ENCODE peak calls at places on chromosome 13, in five cellular contexts. D, Y, W, Q and I are unnamed samples.
A peak's percentile ranks its signal among the peaks of the same experiment; 100 is the strongest.

GRCh38 chr13:95385373-95385772 is 84.1 kb upstream of the ABCC4 start:
- DNase-seq in W (no peak), Y (no peak), Q (no peak), D (no peak), I (no peak)

GRCh38 chr13:113399755-113400149 is 35.8 kb upstream of the GRTP1 start:
- DNase-seq in D (no peak), W (no peak), Y (no peak), Q (no peak), I (no peak)

GRCh38 chr13:27973291-27973690 is 4.2 kb upstream of the CDX2 start:
- DNase-seq in Q (no peak), Y (no peak), D (no peak), W (no peak), I (no peak)

GRCh38 chr13:20305587-20305986 is 73.5 kb upstream of the GJB6 start:
- DNase-seq in W (no peak), Q (no peak), D (no peak), Y (no peak), I (no peak)

GRCh38 chr13:74868044-74868443 is 613.9 kb downstream of the TBC1D4 start:
- DNase-seq in Y (no peak), D (no peak), Q (no peak), W (no peak), I (no peak)

GRCh38 chr13:79222427-79223205 is 183.4 kb downstream of the RBM26 start:
- DNase-seq in D (no peak), Q (no peak), W (no peak), Y (no peak), I (no peak)

GRCh38 chr13:71759506-71760225 is 107.3 kb downstream of the DACH1 start:
- DNase-seq in D (no peak), Q (no peak), Y (no peak), W (no peak), I (no peak)

GRCh38 chr13:20121154-20121515 is 39.7 kb downstream of the GJA3 start:
- DNase-seq in Y (no peak), W (no peak), D (no peak), Q (no peak), I (no peak)

DNA sequence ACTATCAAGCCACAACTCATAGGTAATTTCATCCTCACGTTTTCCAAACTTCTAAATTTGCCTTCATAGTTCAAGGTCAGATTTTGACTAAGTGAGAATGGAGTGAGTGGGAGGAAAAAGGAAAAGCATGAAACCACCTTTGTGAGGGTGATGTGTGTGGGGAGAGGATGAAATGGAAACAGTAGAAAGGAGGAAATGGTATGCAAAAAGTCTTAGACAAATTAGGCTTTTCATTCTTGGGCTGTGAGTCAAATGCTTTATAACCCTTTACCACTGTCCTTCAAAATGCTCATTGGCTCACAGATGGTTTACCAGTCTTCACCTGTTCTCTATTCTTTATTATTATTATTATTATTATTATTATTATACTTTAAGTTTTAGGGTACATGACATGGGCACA is 127.2 kb downstream of the RAP2A start:
- DNase-seq in D (no peak), Q (no peak), W (no peak), Y (no peak), I (no peak)
- H3K4me3 ChIP-seq in D (no peak overlapping the region), Q (no peak overlapping the region), W (no peak overlapping the region), Y (no peak overlapping the region), I (no peak overlapping the region)

GRCh38 chr13:32026619-32027018 is 5.0 kb upstream of the FRY start:
- DNase-seq in W (no peak), Y (no peak), Q (no peak), D (no peak), I (no peak)

GRCh38 chr13:32023698-32024097 is 7.9 kb upstream of the FRY start:
- DNase-seq in D (no peak), W (no peak), Q (no peak), Y (no peak), I (no peak)

GRCh38 chr13:32025730-32026129 is 5.8 kb upstream of the FRY start:
- DNase-seq in Y (no peak), D (no peak), Q (no peak), W (no peak), I (no peak)

GRCh38 chr13:32023096-32023495 is 8.5 kb upstream of the FRY start:
- DNase-seq in W (no peak), Y (no peak), Q (no peak), D (no peak), I (no peak)

GRCh38 chr13:32024750-32025149 is 6.8 kb upstream of the FRY start:
- DNase-seq in Q (no peak), W (no peak), D (no peak), Y (no peak), I (no peak)
- TF ChIP-seq CTCF in Q (no peak), W (no peak), D (no peak), Y (no peak), I (no peak)

GRCh38 chr13:109572389-109572788 is 214.0 kb downstream of the IRS2 start:
- DNase-seq in Y (no peak), W (no peak), Q (no peak), D (no peak), I (no peak)
- H3K4me3 ChIP-seq in Y (no peak overlapping the region), W (no peak overlapping the region), Q (no peak overlapping the region), D (no peak overlapping the region), I (no peak overlapping the region)

GRCh38 chr13:46170687-46171086 is 11.3 kb downstream of the LCP1 start:
- DNase-seq in Q (no peak), W (peak; percentile 8), Y (no peak), D (no peak), I (no peak)
- TF ChIP-seq CTCF in Q (no peak), W (no peak), Y (no peak), D (no peak), I (no peak)

DNA sequence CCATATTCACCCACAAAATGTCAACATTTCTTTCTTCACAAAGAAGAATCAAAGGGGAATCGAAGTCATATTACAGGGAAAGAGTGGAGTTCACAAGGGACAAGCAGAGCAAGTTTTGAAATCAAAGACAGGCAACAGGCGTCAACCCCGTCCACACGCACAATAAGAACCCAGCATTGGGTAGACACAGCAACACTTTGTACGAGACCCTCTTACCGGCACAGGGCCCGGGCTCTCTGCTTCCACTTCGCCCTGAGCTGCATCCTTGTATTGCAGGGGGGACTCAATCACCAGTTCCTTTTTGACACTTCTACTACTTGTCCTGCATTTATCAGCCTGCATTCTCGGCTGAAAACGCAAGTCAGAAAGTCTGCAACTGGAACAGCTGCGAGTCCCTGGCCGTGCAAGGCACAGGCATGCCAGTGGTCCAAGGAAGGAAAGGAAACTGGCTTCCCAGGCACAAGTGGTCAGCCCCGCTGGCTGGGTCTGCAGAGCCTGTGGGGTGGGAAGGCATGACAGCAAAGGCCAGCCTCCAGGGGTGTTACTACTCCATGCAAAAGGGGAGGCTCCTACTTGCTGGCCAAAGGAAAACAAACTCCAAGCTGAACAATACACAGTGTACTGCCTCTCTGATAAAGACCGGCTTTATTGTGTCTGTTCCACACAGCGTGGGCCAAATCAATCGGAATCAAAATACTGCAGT is at the start of gene DOCK9:
- DNase-seq in D (no peak), Y (no peak), Q (peak; percentile 54), W (peak; percentile 62), I (no peak)
- H3K4me3 ChIP-seq in D (no peak within 1 kb of the TSS), Y (no peak within 1 kb of the TSS), Q (peak within 1 kb of the TSS; percentile 35), W (no peak within 1 kb of the TSS), I (peak within 1 kb of the TSS; percentile 48)

DNA sequence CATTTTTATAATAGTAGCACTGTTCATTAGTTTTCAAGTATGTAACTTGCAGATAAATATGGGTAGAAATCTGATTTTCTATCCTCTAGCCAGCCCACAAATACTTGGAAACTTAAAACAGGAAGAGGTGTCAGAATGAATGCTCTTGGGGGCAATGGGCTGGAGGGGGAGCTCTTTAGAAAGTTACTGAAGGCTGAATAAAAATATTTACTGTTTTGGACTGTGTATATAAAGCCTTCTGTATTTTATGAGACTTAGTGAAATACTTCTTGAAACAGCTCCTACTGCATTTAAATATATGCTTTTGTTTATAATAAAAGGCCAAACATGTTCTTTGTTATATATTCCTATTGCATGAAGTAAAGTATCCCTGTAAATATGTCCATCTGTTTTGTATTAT is 138.8 kb downstream of the RGCC start:
- DNase-seq in Q (no peak), D (no peak), W (no peak), Y (no peak), I (no peak)
- TF ChIP-seq CTCF in Q (no peak), D (no peak), W (peak; percentile 32), Y (no peak), I (peak; percentile 27)

DNA sequence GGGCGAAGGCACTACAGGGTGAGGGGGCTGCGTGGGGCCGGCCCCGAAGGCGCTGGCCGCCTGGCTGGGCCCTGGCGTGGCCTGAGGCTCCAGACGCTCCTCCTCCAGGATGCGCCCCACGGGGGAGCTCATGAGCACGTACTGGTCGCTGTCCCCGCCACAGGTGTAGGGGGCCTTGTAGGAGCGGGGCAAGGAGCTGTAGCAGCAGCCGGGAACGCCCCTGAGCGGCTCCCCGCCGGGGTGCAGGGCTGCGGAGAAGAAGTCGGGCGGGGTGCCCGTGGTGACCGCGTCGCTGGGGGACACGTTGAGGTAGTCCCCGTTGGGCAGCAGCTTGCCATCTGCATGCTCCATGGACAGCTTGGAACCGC is 3.0 kb downstream of the IRS2 start:
- DNase-seq in Q (no peak), W (no peak), Y (no peak), D (no peak), I (no peak)
- H3K4me3 ChIP-seq in Q (peak overlapping the region; percentile 51), W (no peak overlapping the region), Y (no peak overlapping the region), D (no peak overlapping the region), I (peak overlapping the region; percentile 57)

GRCh38 chr13:24148414-24149305 is 11.9 kb upstream of the SPATA13 start:
- DNase-seq in W (no peak), Y (peak; percentile 96), D (no peak), Q (no peak), I (peak; percentile 95)
- TF ChIP-seq CTCF in W (no peak), Y (no peak), D (no peak), Q (peak; percentile 5), I (no peak)